ENCODE peak calls at places on chromosomes 5 and 9, in six cellular contexts. W is NCI-H526 treated with DMSO at 0.1 percent for 48 hours, F is endothelial cell, H is GM18507, P is cardiac fibroblast, S is hippocampal formation. K is an unnamed sample.

GRCh38 chr5:31581498-31582099 is 49.5 kb downstream of the C5orf22 start:
- DNase-seq in W (peak), F (no peak), H (no peak), P (peak), S (no peak), K (no peak)

GRCh38 chr5:10338996-10339903 is 14.2 kb upstream of the MARCHF6 start:
- DNase-seq in W (no peak), F (no peak), H (no peak), P (no peak), S (peak), K (peak)

GRCh38 chr9:134341306-134341705 is 15.1 kb downstream of the RXRA start:
- DNase-seq in W (no peak), F (no peak), H (no peak), P (no peak), S (no peak), K (no peak)

GRCh38 chr5:69029292-69029691 is 64.5 kb upstream of the SLC30A5 start:
- DNase-seq in W (no peak), F (no peak), H (no peak), P (no peak), S (no peak), K (no peak)

GRCh38 chr5:34022131-34022705 is 14.4 kb upstream of the AMACR start:
- DNase-seq in W (no peak), F (no peak), H (no peak), P (peak), S (no peak), K (no peak)

GRCh38 chr5:1111727-1112289 is at the start of gene SLC12A7:
- DNase-seq in W (peak), F (peak), H (no peak), P (no peak), S (no peak), K (no peak)

GRCh38 chr5:124289122-124289521 is 457.3 kb downstream of the ZNF608 start:
- DNase-seq in W (no peak), F (no peak), H (no peak), P (no peak), S (peak), K (peak)

GRCh38 chr9:103802068-103802467 is 292.0 kb upstream of the SMC2 start:
- DNase-seq in W (no peak), F (no peak), H (no peak), P (peak), S (no peak), K (no peak)

GRCh38 chr5:126523818-126524522 is 71.0 kb downstream of the ALDH7A1 start:
- DNase-seq in W (no peak), F (no peak), H (no peak), P (no peak), S (no peak), K (no peak)

GRCh38 chr9:14349141-14349817 is 35.3 kb upstream of the NFIB start:
- DNase-seq in W (no peak), F (no peak), H (no peak), P (peak), S (no peak), K (no peak)

GRCh38 chr9:98256632-98257218 is 1.3 kb upstream of the TBC1D2 start:
- DNase-seq in W (no peak), F (no peak), H (no peak), P (no peak), S (no peak), K (no peak)

GRCh38 chr9:96327694-96328352 is 25.8 kb upstream of the HSD17B3 start:
- DNase-seq in W (no peak), F (peak), H (peak), P (peak), S (peak), K (no peak)

GRCh38 chr9:91843623-91844111 is 106.4 kb downstream of the ROR2 start:
- DNase-seq in W (no peak), F (no peak), H (no peak), P (no peak), S (no peak), K (no peak)

GRCh38 chr5:160183075-160183474 is 46.2 kb upstream of the FABP6 start:
- DNase-seq in W (no peak), F (no peak), H (no peak), P (no peak), S (no peak), K (no peak)

GRCh38 chr9:28365736-28366135 is 792.5 kb upstream of the C9orf72 start:
- DNase-seq in W (no peak), F (no peak), H (no peak), P (no peak), S (no peak), K (no peak)

GRCh38 chr5:11128021-11128420 is 367.0 kb upstream of the DAP start:
- DNase-seq in W (no peak), F (no peak), H (no peak), P (no peak), S (no peak), K (no peak)

GRCh38 chr9:103003689-103004088 is 8.6 kb downstream of the CYLC2 start:
- DNase-seq in W (no peak), F (no peak), H (no peak), P (no peak), S (no peak), K (no peak)

GRCh38 chr9:137297060-137297664 is 4.9 kb downstream of the NRARP start:
- DNase-seq in W (no peak), F (no peak), H (no peak), P (no peak), S (no peak), K (no peak)

GRCh38 chr9:89529243-89530030 is 31.5 kb upstream of the SEMA4D start:
- DNase-seq in W (no peak), F (no peak), H (no peak), P (no peak), S (no peak), K (peak)

GRCh38 chr9:130235558-130236435 is 29.8 kb upstream of the HMCN2 start:
- DNase-seq in W (no peak), F (peak), H (peak), P (peak), S (peak), K (no peak)

GRCh38 chr9:97220894-97221477 is 86.5 kb upstream of the CCDC180 start:
- DNase-seq in W (no peak), F (peak), H (no peak), P (no peak), S (no peak), K (no peak)

GRCh38 chr5:59813761-59814562 is 79.6 kb downstream of the PDE4D start:
- DNase-seq in W (no peak), F (peak), H (no peak), P (peak), S (no peak), K (no peak)

GRCh38 chr9:30197954-30198353 is 2186.5 kb upstream of the ACO1 start:
- DNase-seq in W (no peak), F (no peak), H (no peak), P (no peak), S (no peak), K (no peak)

GRCh38 chr9:129554649-129555048 is 66.3 kb downstream of the C9orf50 start:
- DNase-seq in W (no peak), F (no peak), H (no peak), P (no peak), S (no peak), K (no peak)

K was measured in anterior cingulate cortex.